ENCODE peak calls at places on chromosomes 13 and 19, in five cellular contexts. One of them, this sample, is unnamed.

GRCh38 chr13:111049791-111050538 is 65.1 kb upstream of the ARHGEF7 start:
- DNase-seq in ELF-1: no peak
- DNase-seq in HFF-Myc: no peak
- DNase-seq in AG09319: no peak
- DNase-seq in occipital lobe: no peak
- DNase-seq in this sample: no peak

GRCh38 chr13:109385161-109385560 is 401.2 kb downstream of the IRS2 start:
- DNase-seq in ELF-1: no peak
- DNase-seq in HFF-Myc: no peak
- DNase-seq in AG09319: no peak
- DNase-seq in occipital lobe: no peak
- DNase-seq in this sample: no peak

GRCh38 chr13:98957731-98958442 is 20.0 kb downstream of the DOCK9 start:
- DNase-seq in ELF-1: no peak
- DNase-seq in HFF-Myc: no peak
- DNase-seq in AG09319: no peak
- DNase-seq in occipital lobe: no peak
- DNase-seq in this sample: no peak

GRCh38 chr13:29540334-29540733 is 55.2 kb downstream of the SLC7A1 start:
- DNase-seq in ELF-1: no peak
- DNase-seq in HFF-Myc: no peak
- DNase-seq in AG09319: no peak
- DNase-seq in occipital lobe: no peak
- DNase-seq in this sample: no peak

GRCh38 chr13:30870049-30870884 is 35.8 kb upstream of the MEDAG start:
- DNase-seq in ELF-1: peak
- DNase-seq in HFF-Myc: peak
- DNase-seq in AG09319: peak
- DNase-seq in occipital lobe: no peak
- DNase-seq in this sample: peak

GRCh38 chr13:91228083-91228482 is 119.4 kb upstream of the MIR17HG start:
- DNase-seq in ELF-1: no peak
- DNase-seq in HFF-Myc: no peak
- DNase-seq in AG09319: no peak
- DNase-seq in occipital lobe: no peak
- DNase-seq in this sample: no peak

GRCh38 chr13:32825481-32825880 is 190.7 kb upstream of the KL start:
- DNase-seq in ELF-1: no peak
- DNase-seq in HFF-Myc: no peak
- DNase-seq in AG09319: no peak
- DNase-seq in occipital lobe: no peak
- DNase-seq in this sample: no peak

GRCh38 chr13:49711218-49711863 is 20.1 kb upstream of the EBPL start:
- DNase-seq in ELF-1: no peak
- DNase-seq in HFF-Myc: peak
- DNase-seq in AG09319: no peak
- DNase-seq in occipital lobe: no peak
- DNase-seq in this sample: no peak

GRCh38 chr13:113542751-113543424 is 41.7 kb upstream of the TFDP1 start:
- DNase-seq in ELF-1: no peak
- DNase-seq in HFF-Myc: no peak
- DNase-seq in AG09319: no peak
- DNase-seq in occipital lobe: no peak
- DNase-seq in this sample: no peak

GRCh38 chr19:6639439-6639838 is 30.5 kb downstream of the TNFSF14 start:
- DNase-seq in ELF-1: no peak
- DNase-seq in HFF-Myc: no peak
- DNase-seq in AG09319: no peak
- DNase-seq in occipital lobe: no peak
- DNase-seq in this sample: no peak

GRCh38 chr19:55467236-55468053 is 2.9 kb upstream of the C19orf85 start:
- DNase-seq in ELF-1: peak
- DNase-seq in HFF-Myc: no peak
- DNase-seq in AG09319: peak
- DNase-seq in occipital lobe: peak
- DNase-seq in this sample: peak

GRCh38 chr13:105920375-105920774 is 615.1 kb downstream of the EFNB2 start:
- DNase-seq in ELF-1: no peak
- DNase-seq in HFF-Myc: no peak
- DNase-seq in AG09319: no peak
- DNase-seq in occipital lobe: no peak
- DNase-seq in this sample: no peak

GRCh38 chr13:29817604-29818378 is 32.6 kb downstream of the UBL3 start:
- DNase-seq in ELF-1: no peak
- DNase-seq in HFF-Myc: no peak
- DNase-seq in AG09319: no peak
- DNase-seq in occipital lobe: no peak
- DNase-seq in this sample: no peak

GRCh38 chr19:14554382-14554812 is 17.5 kb downstream of the NDUFB7 start:
- DNase-seq in ELF-1: peak
- DNase-seq in HFF-Myc: no peak
- DNase-seq in AG09319: no peak
- DNase-seq in occipital lobe: no peak
- DNase-seq in this sample: no peak

GRCh38 chr19:17642656-17643055 is 45.5 kb downstream of the UNC13A start:
- DNase-seq in ELF-1: no peak
- DNase-seq in HFF-Myc: no peak
- DNase-seq in AG09319: no peak
- DNase-seq in occipital lobe: no peak
- DNase-seq in this sample: no peak

GRCh38 chr19:17482877-17483604 is 12.7 kb downstream of the SLC27A1 start:
- DNase-seq in ELF-1: no peak
- DNase-seq in HFF-Myc: no peak
- DNase-seq in AG09319: no peak
- DNase-seq in occipital lobe: no peak
- DNase-seq in this sample: no peak

GRCh38 chr19:35461050-35461449 is 13.0 kb downstream of the FFAR2 start:
- DNase-seq in ELF-1: no peak
- DNase-seq in HFF-Myc: no peak
- DNase-seq in AG09319: no peak
- DNase-seq in occipital lobe: no peak
- DNase-seq in this sample: no peak

GRCh38 chr19:42325896-42326771 is 699 bp downstream of the MEGF8 start:
- DNase-seq in ELF-1: peak
- DNase-seq in HFF-Myc: no peak
- DNase-seq in AG09319: no peak
- DNase-seq in occipital lobe: no peak
- DNase-seq in this sample: peak

GRCh38 chr19:5646703-5647102 is 23.8 kb downstream of the SAFB start:
- DNase-seq in ELF-1: no peak
- DNase-seq in HFF-Myc: no peak
- DNase-seq in AG09319: no peak
- DNase-seq in occipital lobe: no peak
- DNase-seq in this sample: no peak

GRCh38 chr13:106083620-106084350 is 451.7 kb downstream of the EFNB2 start:
- DNase-seq in ELF-1: peak
- DNase-seq in HFF-Myc: no peak
- DNase-seq in AG09319: no peak
- DNase-seq in occipital lobe: no peak
- DNase-seq in this sample: peak

GRCh38 chr19:45641274-45642105 is 2.3 kb upstream of the EML2 start:
- DNase-seq in ELF-1: peak
- DNase-seq in HFF-Myc: peak
- DNase-seq in AG09319: no peak
- DNase-seq in occipital lobe: peak
- DNase-seq in this sample: peak

GRCh38 chr13:45191874-45192273 is 9.0 kb downstream of the KCTD4 start:
- DNase-seq in ELF-1: no peak
- DNase-seq in HFF-Myc: no peak
- DNase-seq in AG09319: no peak
- DNase-seq in occipital lobe: no peak
- DNase-seq in this sample: no peak

GRCh38 chr13:102688306-102688973 is 6.4 kb downstream of the METTL21C start:
- DNase-seq in ELF-1: peak
- DNase-seq in HFF-Myc: no peak
- DNase-seq in AG09319: no peak
- DNase-seq in occipital lobe: no peak
- DNase-seq in this sample: peak

GRCh38 chr13:98508280-98509074 is 68.4 kb downstream of the STK24 start:
- DNase-seq in ELF-1: no peak
- DNase-seq in HFF-Myc: no peak
- DNase-seq in AG09319: no peak
- DNase-seq in occipital lobe: no peak
- DNase-seq in this sample: no peak